ENCODE peak calls at places on chromosomes 2 and 18, in seven cellular contexts. H is colonic mucosa, T is heart left ventricle, B is lower lobe of right lung, J is heart right ventricle, M is A673, S is left lung. N is an unnamed sample.

GRCh38 chr18:57640236-57640635 is 18.6 kb upstream of the NARS1 start:
- DNase-seq in H (no peak), T (no peak), B (no peak), J (no peak), M (no peak), S (no peak), N (no peak)

GRCh38 chr2:176652300-176653182 is 383.3 kb downstream of the MTX2 start:
- DNase-seq in H (peak; percentile 25), T (no peak), B (no peak), J (no peak), M (peak; percentile 93), S (no peak), N (peak; percentile 47)

GRCh38 chr2:109669731-109670130 is 55.6 kb downstream of the SOWAHC start:
- DNase-seq in H (no peak), T (no peak), B (no peak), J (no peak), M (no peak), S (no peak), N (no peak)

GRCh38 chr2:28751956-28752607 is 452 bp downstream of the PPP1CB start:
- DNase-seq in H (peak; percentile 49), T (peak; percentile 30), B (no peak), J (no peak), M (peak; percentile 23), S (no peak), N (no peak)

GRCh38 chr18:32550958-32551357 is 80.3 kb upstream of the GAREM1 start:
- DNase-seq in H (no peak), T (no peak), B (no peak), J (no peak), M (peak; percentile 42), S (no peak), N (no peak)

GRCh38 chr2:240439698-240440151 is 4.3 kb downstream of the GPC1 start:
- DNase-seq in H (no peak), T (peak; percentile 21), B (peak; percentile 41), J (peak; percentile 8), M (no peak), S (peak; percentile 67), N (no peak)

GRCh38 chr2:236715511-236715961 is 145.9 kb downstream of the ACKR3 start:
- DNase-seq in H (peak; percentile 33), T (no peak), B (no peak), J (no peak), M (no peak), S (no peak), N (no peak)

GRCh38 chr2:8027387-8027786 is 654.5 kb upstream of the ID2 start:
- DNase-seq in H (no peak), T (no peak), B (no peak), J (no peak), M (no peak), S (no peak), N (no peak)

GRCh38 chr18:53625997-53626599 is 598.4 kb downstream of the MBD2 start:
- DNase-seq in H (no peak), T (no peak), B (no peak), J (no peak), M (no peak), S (peak; percentile 67), N (no peak)

GRCh38 chr18:33558529-33558928 is 19.5 kb upstream of the ASXL3 start:
- DNase-seq in H (no peak), T (no peak), B (no peak), J (no peak), M (no peak), S (no peak), N (no peak)

GRCh38 chr2:191607101-191607500 is 70.8 kb upstream of the NABP1 start:
- DNase-seq in H (no peak), T (no peak), B (no peak), J (no peak), M (no peak), S (no peak), N (no peak)

GRCh38 chr18:34847408-34847807 is 137.3 kb downstream of the DTNA start:
- DNase-seq in H (no peak), T (no peak), B (no peak), J (no peak), M (no peak), S (no peak), N (no peak)

GRCh38 chr18:5975111-5975622 is 79.8 kb upstream of the TMEM200C start:
- DNase-seq in H (no peak), T (no peak), B (no peak), J (no peak), M (no peak), S (no peak), N (no peak)

GRCh38 chr2:199460101-199460671 is 2.4 kb upstream of the SATB2 start:
- DNase-seq in H (no peak), T (no peak), B (no peak), J (no peak), M (peak; percentile 35), S (no peak), N (no peak)

GRCh38 chr2:219689676-219690628 is 62.5 kb downstream of the SLC4A3 start:
- DNase-seq in H (peak; percentile 51), T (no peak), B (no peak), J (no peak), M (peak; percentile 72), S (no peak), N (peak; percentile 17)

GRCh38 chr2:193824474-193824873 is 1629.7 kb upstream of the TMEFF2 start:
- DNase-seq in H (no peak), T (no peak), B (no peak), J (no peak), M (peak; percentile 0), S (no peak), N (no peak)

GRCh38 chr2:105406221-105406620 is 7.4 kb upstream of the FHL2 start:
- DNase-seq in H (no peak), T (peak; percentile 32), B (no peak), J (no peak), M (no peak), S (no peak), N (no peak)

GRCh38 chr18:32607816-32608215 is 137.1 kb upstream of the GAREM1 start:
- DNase-seq in H (no peak), T (no peak), B (no peak), J (no peak), M (no peak), S (no peak), N (no peak)

GRCh38 chr2:120514521-120514920 is 168.6 kb downstream of the INHBB start:
- DNase-seq in H (no peak), T (no peak), B (no peak), J (no peak), M (no peak), S (no peak), N (no peak)

GRCh38 chr2:223601932-223602676 is at the start of gene SCG2:
- DNase-seq in H (peak; percentile 40), T (peak; percentile 66), B (peak; percentile 71), J (peak; percentile 62), M (peak; percentile 90), S (peak; percentile 87), N (no peak)

GRCh38 chr2:223598994-223599645 is 3.0 kb downstream of the SCG2 start:
- DNase-seq in H (no peak), T (no peak), B (no peak), J (no peak), M (no peak), S (no peak), N (no peak)

GRCh38 chr2:223602972-223603371 is 811 bp upstream of the SCG2 start:
- DNase-seq in H (no peak), T (no peak), B (no peak), J (no peak), M (peak; percentile 24), S (no peak), N (no peak)

GRCh38 chr2:223599646-223600009 is 2.5 kb downstream of the SCG2 start:
- DNase-seq in H (no peak), T (no peak), B (no peak), J (no peak), M (no peak), S (no peak), N (no peak)

DNA sequence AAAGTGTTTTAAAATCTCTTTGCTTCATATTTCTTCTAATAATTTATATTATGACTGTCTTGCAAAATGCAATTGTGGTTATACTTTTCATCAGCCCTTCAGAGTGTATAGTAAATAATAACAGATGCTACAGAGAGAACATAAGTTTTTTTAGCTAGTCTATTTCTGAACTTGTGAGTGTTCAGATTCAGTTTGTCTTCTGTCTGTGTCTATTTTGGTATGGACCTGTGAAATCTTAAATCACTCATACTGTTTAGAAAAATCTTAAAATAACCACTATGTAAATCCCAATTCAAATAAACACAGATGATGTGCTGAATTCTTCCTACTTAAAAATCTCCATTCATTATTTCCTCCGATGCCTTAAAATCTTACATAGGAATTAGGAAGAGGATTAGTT is 2.1 kb downstream of the SCG2 start:
- DNase-seq in H (no peak), T (no peak), B (no peak), J (no peak), M (no peak), S (no peak), N (no peak)
- H3K4me1 ChIP-seq in H (no peaks in the 10 kb centered on the region), T (no peaks in the 10 kb centered on the region), B (no peaks in the 10 kb centered on the region), J (no peaks in the 10 kb centered on the region), M (peaks cover 9% of the 10 kb centered on the region), S (peaks cover 5% of the 10 kb centered on the region), N (no peaks in the 10 kb centered on the region)

GRCh38 chr2:207133493-207133861 is 32.3 kb downstream of the KLF7 start:
- DNase-seq in H (no peak), T (peak; percentile 37), B (no peak), J (no peak), M (no peak), S (no peak), N (no peak)

GRCh38 chr2:207133862-207134519 is 31.8 kb downstream of the KLF7 start:
- DNase-seq in H (peak; percentile 26), T (peak; percentile 91), B (peak; percentile 78), J (peak; percentile 56), M (peak; percentile 92), S (no peak), N (no peak)

GRCh38 chr2:207129821-207130220 is 35.9 kb downstream of the KLF7 start:
- DNase-seq in H (no peak), T (no peak), B (no peak), J (no peak), M (no peak), S (no peak), N (no peak)

GRCh38 chr2:207130958-207131521 is 34.7 kb downstream of the KLF7 start:
- DNase-seq in H (no peak), T (no peak), B (no peak), J (no peak), M (no peak), S (no peak), N (no peak)

GRCh38 chr2:207131634-207132418 is 33.9 kb downstream of the KLF7 start:
- DNase-seq in H (no peak), T (no peak), B (no peak), J (no peak), M (no peak), S (no peak), N (no peak)
- H3K4me1 ChIP-seq in H (peaks cover 4% of the 10 kb centered on the region), T (peaks cover 80% of the 10 kb centered on the region), B (peaks cover 74% of the 10 kb centered on the region), J (peaks cover 87% of the 10 kb centered on the region), M (peaks cover 65% of the 10 kb centered on the region), S (peaks cover 97% of the 10 kb centered on the region), N (peaks cover 10% of the 10 kb centered on the region)

GRCh38 chr2:39431592-39432316 is 5.3 kb downstream of the MAP4K3 start:
- DNase-seq in H (no peak), T (no peak), B (no peak), J (no peak), M (no peak), S (no peak), N (no peak)
- H3K4me1 ChIP-seq in H (no peaks in the 10 kb centered on the region), T (peaks cover 64% of the 10 kb centered on the region), B (peaks cover 67% of the 10 kb centered on the region), J (peaks cover 58% of the 10 kb centered on the region), M (peaks cover 67% of the 10 kb centered on the region), S (peaks cover 38% of the 10 kb centered on the region), N (peaks cover 30% of the 10 kb centered on the region)

DNA sequence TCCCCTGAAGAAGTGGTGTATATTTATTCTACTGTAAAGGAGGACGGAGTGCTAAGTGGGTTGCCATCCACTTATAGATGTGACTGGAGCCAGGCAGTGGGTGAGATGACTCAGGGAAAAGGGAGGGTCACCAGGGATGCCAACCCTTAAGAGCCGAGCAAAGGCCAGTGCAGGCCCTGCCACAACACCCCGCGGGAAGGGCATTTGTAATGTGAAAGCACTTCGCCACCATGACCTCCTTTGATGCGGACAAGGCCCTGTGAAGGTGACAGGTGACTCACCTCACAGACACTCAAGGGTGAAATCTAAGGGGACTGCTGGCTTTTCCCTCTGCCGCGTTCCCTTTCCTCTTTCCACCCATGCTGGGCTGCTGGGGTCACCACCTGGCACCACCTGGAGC is 50.2 kb upstream of the MRPL33 start:
- DNase-seq in H (no peak), T (peak; percentile 67), B (no peak), J (no peak), M (no peak), S (peak; percentile 82), N (no peak)
- H3K4me1 ChIP-seq in H (no peaks in the 10 kb centered on the region), T (peaks cover 52% of the 10 kb centered on the region), B (peaks cover 26% of the 10 kb centered on the region), J (peaks cover 20% of the 10 kb centered on the region), M (no peaks in the 10 kb centered on the region), S (peaks cover 48% of the 10 kb centered on the region), N (peaks cover 3% of the 10 kb centered on the region)

N was measured in CD4-positive, CD25-positive, alpha-beta regulatory T cell.